ENCODE peak calls at places on chromosome 10, in seven cellular contexts. W is left ventricle myocardium inferior, O is GM23338, L is PC-3, S is RWPE1, K is brain microvascular endothelial cell, J is fibroblast of pulmonary artery. C is an unnamed sample.

GRCh38 chr10:79320785-79321493 is 26.3 kb upstream of the PPIF start:
- DNase-seq in W (no peak), O (no peak), L (peak; percentile 100), S (peak; percentile 98), K (peak; percentile 69), J (peak; percentile 83), C (peak; percentile 99)

GRCh38 chr10:75662715-75663114 is 231.3 kb downstream of the LRMDA start:
- DNase-seq in W (peak; percentile 55), O (no peak), L (no peak), S (no peak), K (no peak), J (peak; percentile 53), C (peak; percentile 10)

GRCh38 chr10:18418579-18419210 is 232.7 kb downstream of the NSUN6 start:
- DNase-seq in W (no peak), O (no peak), L (no peak), S (no peak), K (peak; percentile 18), J (peak; percentile 2), C (no peak)

GRCh38 chr10:77164616-77165311 is 472.8 kb downstream of the KCNMA1 start:
- DNase-seq in W (no peak), O (no peak), L (peak; percentile 92), S (no peak), K (peak; percentile 56), J (peak; percentile 36), C (no peak)

GRCh38 chr10:79981673-79982485 is 33.0 kb upstream of the SFTPD start:
- DNase-seq in W (peak; percentile 52), O (peak; percentile 84), L (peak; percentile 97), S (peak; percentile 60), K (no peak), J (peak; percentile 29), C (peak; percentile 51)

GRCh38 chr10:35463105-35463867 is 127.0 kb downstream of the CCNY start:
- DNase-seq in W (no peak), O (no peak), L (no peak), S (no peak), K (no peak), J (no peak), C (no peak)

GRCh38 chr10:13340068-13340467 is 8.0 kb downstream of the SEPHS1 start:
- DNase-seq in W (no peak), O (no peak), L (no peak), S (no peak), K (no peak), J (no peak), C (no peak)

GRCh38 chr10:99467236-99467999 is 37.0 kb upstream of the GOT1 start:
- DNase-seq in W (no peak), O (no peak), L (peak; percentile 2), S (no peak), K (no peak), J (no peak), C (no peak)

GRCh38 chr10:97428572-97428981 is 2.6 kb downstream of the PGAM1 start:
- DNase-seq in W (no peak), O (peak; percentile 27), L (no peak), S (no peak), K (peak; percentile 12), J (no peak), C (no peak)

GRCh38 chr10:18610517-18610916 is 40.9 kb downstream of the NSUN6 start:
- DNase-seq in W (no peak), O (no peak), L (peak; percentile 87), S (peak; percentile 69), K (peak; percentile 93), J (peak; percentile 90), C (peak; percentile 84)

GRCh38 chr10:35910234-35910633 is 268.1 kb upstream of the FZD8 start:
- DNase-seq in W (no peak), O (no peak), L (peak; percentile 99), S (peak; percentile 63), K (peak; percentile 83), J (peak; percentile 65), C (peak; percentile 55)

GRCh38 chr10:17344206-17344605 is 110.2 kb downstream of the ST8SIA6 start:
- DNase-seq in W (no peak), O (no peak), L (no peak), S (no peak), K (no peak), J (no peak), C (no peak)

GRCh38 chr10:79381804-79382221 is 34.5 kb downstream of the PPIF start:
- DNase-seq in W (peak; percentile 64), O (no peak), L (no peak), S (no peak), K (peak; percentile 92), J (peak; percentile 86), C (no peak)

GRCh38 chr10:24255115-24255895 is 46.4 kb downstream of the KIAA1217 start:
- DNase-seq in W (no peak), O (peak; percentile 65), L (peak; percentile 59), S (peak; percentile 92), K (no peak), J (no peak), C (peak; percentile 82)

GRCh38 chr10:28839600-28840007 is 162.3 kb downstream of the BAMBI start:
- DNase-seq in W (peak; percentile 17), O (no peak), L (no peak), S (no peak), K (peak; percentile 95), J (peak; percentile 77), C (peak; percentile 8)

GRCh38 chr10:2883238-2883637 is 184.1 kb upstream of the PFKP start:
- DNase-seq in W (no peak), O (no peak), L (no peak), S (no peak), K (no peak), J (no peak), C (no peak)

GRCh38 chr10:107740962-107741690 is 576.6 kb upstream of the SORCS1 start:
- DNase-seq in W (no peak), O (no peak), L (peak; percentile 10), S (no peak), K (no peak), J (peak; percentile 68), C (peak; percentile 35)

GRCh38 chr10:29753283-29753682 is 118.5 kb upstream of the SVIL start:
- DNase-seq in W (no peak), O (no peak), L (no peak), S (no peak), K (no peak), J (no peak), C (no peak)

GRCh38 chr10:77360121-77360520 is 277.5 kb downstream of the KCNMA1 start:
- DNase-seq in W (no peak), O (no peak), L (no peak), S (no peak), K (no peak), J (no peak), C (no peak)

GRCh38 chr10:60536529-60537114 is 146.9 kb upstream of the ANK3 start:
- DNase-seq in W (no peak), O (no peak), L (peak; percentile 98), S (peak; percentile 9), K (peak; percentile 69), J (peak; percentile 28), C (peak; percentile 56)

GRCh38 chr10:14683246-14683645 is 91.5 kb downstream of the FAM107B start:
- DNase-seq in W (no peak), O (no peak), L (no peak), S (no peak), K (no peak), J (peak; percentile 32), C (no peak)

GRCh38 chr10:34024708-34025425 is 690.4 kb upstream of the NRP1 start:
- DNase-seq in W (no peak), O (peak; percentile 79), L (peak; percentile 70), S (peak; percentile 63), K (peak; percentile 59), J (peak; percentile 33), C (peak; percentile 18)

GRCh38 chr10:100143756-100144155 is 42.1 kb downstream of the ERLIN1 start:
- DNase-seq in W (no peak), O (no peak), L (no peak), S (no peak), K (no peak), J (no peak), C (no peak)

GRCh38 chr10:79149662-79150443 is 81.1 kb downstream of the ZMIZ1 start:
- DNase-seq in W (peak; percentile 88), O (no peak), L (peak; percentile 100), S (peak; percentile 91), K (peak; percentile 38), J (peak; percentile 59), C (peak; percentile 97)

GRCh38 chr10:48509974-48510692 is 94.7 kb downstream of the ARHGAP22 start:
- DNase-seq in W (no peak), O (peak; percentile 43), L (peak; percentile 56), S (no peak), K (no peak), J (peak; percentile 45), C (peak; percentile 21)
- TF ChIP-seq CTCF in W (peak; percentile 55), O (peak; percentile 51), L (peak; percentile 79), S (no peak), K (peak; percentile 66), J (peak; percentile 51), C (no peak)

GRCh38 chr10:11164806-11165590 is 147.3 kb downstream of the CELF2 start:
- DNase-seq in W (peak; percentile 70), O (peak; percentile 58), L (no peak), S (peak; percentile 75), K (peak; percentile 76), J (peak; percentile 79), C (peak; percentile 67)
- TF ChIP-seq CTCF in W (no peak), O (no peak), L (no peak), S (no peak), K (no peak), J (no peak), C (no peak)

DNA sequence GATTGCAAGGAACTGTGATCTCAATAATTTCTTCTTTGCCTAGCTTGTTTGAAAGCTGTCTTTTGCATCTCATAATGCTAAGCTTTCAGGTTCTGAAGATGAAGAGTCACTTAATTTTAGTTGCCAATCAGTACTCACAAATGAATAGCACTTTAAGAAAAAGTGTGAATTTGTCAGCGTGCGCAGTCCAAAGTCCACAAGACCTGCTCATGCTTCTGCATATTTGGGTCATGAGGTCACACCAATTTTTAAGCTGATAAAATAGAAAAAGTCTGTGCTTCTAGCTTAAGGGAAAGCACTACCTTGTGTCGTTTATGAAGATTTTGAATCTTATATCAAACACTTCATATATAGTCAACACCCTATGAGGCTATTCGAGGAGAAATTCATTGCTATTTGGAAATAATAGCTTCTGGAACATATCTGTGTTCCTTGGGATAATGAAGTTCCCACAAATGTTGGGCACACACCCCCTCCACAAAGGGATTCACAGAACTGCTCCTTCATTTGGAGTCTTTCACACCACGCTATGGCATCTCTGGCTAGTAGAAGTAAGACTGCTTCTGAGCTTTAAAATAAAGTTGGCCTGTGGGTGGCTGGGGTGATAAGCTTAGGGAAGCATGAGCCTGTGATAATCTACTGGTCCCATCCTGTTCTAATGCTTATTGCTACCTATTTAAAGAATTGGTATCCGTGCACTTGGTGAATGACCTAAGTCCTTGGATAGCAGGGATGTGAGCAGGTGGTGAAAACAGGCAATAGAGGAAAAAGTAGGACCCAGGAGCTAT is 33.3 kb downstream of the A1CF start:
- DNase-seq in W (no peak), O (peak; percentile 9), L (no peak), S (no peak), K (no peak), J (no peak), C (no peak)
- TF ChIP-seq CTCF in W (no peak), O (no peak), L (no peak), S (no peak), K (no peak), J (no peak), C (no peak)

DNA sequence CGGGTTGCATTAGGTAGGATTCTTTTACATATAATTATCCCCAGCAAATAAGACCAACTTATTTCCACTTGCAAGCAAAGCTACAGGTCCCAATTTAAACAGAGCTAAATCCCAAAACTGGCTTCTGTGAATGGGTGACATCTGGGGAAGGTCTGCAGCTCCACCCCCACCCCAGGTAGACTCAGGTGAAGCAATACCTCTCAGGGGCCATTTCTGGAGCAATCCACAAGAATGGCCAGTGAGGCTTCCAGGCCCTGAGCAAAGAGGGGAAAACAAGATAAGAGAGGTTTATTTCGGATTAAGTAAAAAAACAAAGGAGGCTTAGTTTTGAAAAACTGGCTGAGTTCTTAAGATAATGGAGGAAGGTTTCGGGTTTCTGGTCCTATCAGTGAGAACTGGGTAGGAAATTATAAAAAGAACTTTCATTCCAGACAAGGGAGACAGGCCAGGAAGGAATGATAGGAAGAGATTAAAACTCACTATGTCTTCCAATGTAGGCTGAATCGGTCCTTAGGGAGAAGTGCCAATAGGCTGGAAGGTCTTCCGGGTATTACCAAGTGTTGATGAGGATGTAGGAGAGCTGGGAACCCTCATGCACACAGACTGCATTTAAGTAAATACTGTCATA is 25.4 kb downstream of the SH3PXD2A start:
- DNase-seq in W (no peak), O (no peak), L (no peak), S (no peak), K (no peak), J (no peak), C (no peak)
- TF ChIP-seq CTCF in W (no peak), O (no peak), L (no peak), S (no peak), K (no peak), J (no peak), C (no peak)